ENCODE peak calls at places on chromosome 7, in five cellular contexts. One of them, this sample, is unnamed.

GRCh38 chr7:28409716-28410627 is 2.3 kb upstream of the CREB5 start:
- DNase-seq in mesothelial cell of epicardium: peak
- DNase-seq in dorsolateral prefrontal cortex: no peak
- DNase-seq in A549: peak
- DNase-seq in HFF-Myc: no peak
- DNase-seq in this sample: no peak

GRCh38 chr7:129571201-129571600 is 40.3 kb upstream of the NRF1 start:
- DNase-seq in mesothelial cell of epicardium: no peak
- DNase-seq in dorsolateral prefrontal cortex: no peak
- DNase-seq in A549: no peak
- DNase-seq in HFF-Myc: no peak
- DNase-seq in this sample: no peak

GRCh38 chr7:134669845-134670373 is 23.3 kb downstream of the BPGM start:
- DNase-seq in mesothelial cell of epicardium: no peak
- DNase-seq in dorsolateral prefrontal cortex: no peak
- DNase-seq in A549: peak
- DNase-seq in HFF-Myc: peak
- DNase-seq in this sample: no peak

GRCh38 chr7:144398291-144398690 is 5.2 kb downstream of the NOBOX start:
- DNase-seq in mesothelial cell of epicardium: no peak
- DNase-seq in dorsolateral prefrontal cortex: no peak
- DNase-seq in A549: no peak
- DNase-seq in HFF-Myc: no peak
- DNase-seq in this sample: no peak

GRCh38 chr7:134440476-134440875 is 18.4 kb downstream of the AKR1B1 start:
- DNase-seq in mesothelial cell of epicardium: no peak
- DNase-seq in dorsolateral prefrontal cortex: no peak
- DNase-seq in A549: no peak
- DNase-seq in HFF-Myc: no peak
- DNase-seq in this sample: no peak

GRCh38 chr7:158075633-158076001 is 512.0 kb downstream of the PTPRN2 start:
- DNase-seq in mesothelial cell of epicardium: no peak
- DNase-seq in dorsolateral prefrontal cortex: no peak
- DNase-seq in A549: no peak
- DNase-seq in HFF-Myc: no peak
- DNase-seq in this sample: no peak

GRCh38 chr7:7665031-7665430 is 24.5 kb downstream of the UMAD1 start:
- DNase-seq in mesothelial cell of epicardium: no peak
- DNase-seq in dorsolateral prefrontal cortex: no peak
- DNase-seq in A549: no peak
- DNase-seq in HFF-Myc: no peak
- DNase-seq in this sample: no peak

GRCh38 chr7:57342954-57343353 is 107.0 kb upstream of the ZNF716 start:
- DNase-seq in mesothelial cell of epicardium: no peak
- DNase-seq in dorsolateral prefrontal cortex: no peak
- DNase-seq in A549: no peak
- DNase-seq in HFF-Myc: no peak
- DNase-seq in this sample: no peak

GRCh38 chr7:139252451-139252850 is 21.4 kb downstream of the UBN2 start:
- DNase-seq in mesothelial cell of epicardium: no peak
- DNase-seq in dorsolateral prefrontal cortex: no peak
- DNase-seq in A549: no peak
- DNase-seq in HFF-Myc: no peak
- DNase-seq in this sample: no peak

GRCh38 chr7:155869784-155870076 is 57.5 kb upstream of the SHH start:
- DNase-seq in mesothelial cell of epicardium: no peak
- DNase-seq in dorsolateral prefrontal cortex: no peak
- DNase-seq in A549: no peak
- DNase-seq in HFF-Myc: no peak
- DNase-seq in this sample: no peak

GRCh38 chr7:44150466-44150832 is 9.3 kb upstream of the MYL7 start:
- DNase-seq in mesothelial cell of epicardium: no peak
- DNase-seq in dorsolateral prefrontal cortex: no peak
- DNase-seq in A549: no peak
- DNase-seq in HFF-Myc: no peak
- DNase-seq in this sample: no peak

GRCh38 chr7:112064627-112065385 is 141.4 kb downstream of the DOCK4 start:
- DNase-seq in mesothelial cell of epicardium: no peak
- DNase-seq in dorsolateral prefrontal cortex: no peak
- DNase-seq in A549: no peak
- DNase-seq in HFF-Myc: no peak
- DNase-seq in this sample: no peak

GRCh38 chr7:127393370-127394058 is 1.0 kb upstream of the ZNF800 start:
- DNase-seq in mesothelial cell of epicardium: peak
- DNase-seq in dorsolateral prefrontal cortex: no peak
- DNase-seq in A549: no peak
- DNase-seq in HFF-Myc: no peak
- DNase-seq in this sample: no peak

GRCh38 chr7:116170180-116170579 is 40.2 kb upstream of the TES start:
- DNase-seq in mesothelial cell of epicardium: no peak
- DNase-seq in dorsolateral prefrontal cortex: no peak
- DNase-seq in A549: no peak
- DNase-seq in HFF-Myc: no peak
- DNase-seq in this sample: no peak

GRCh38 chr7:22784346-22784745 is 38.3 kb downstream of the TOMM7 start:
- DNase-seq in mesothelial cell of epicardium: no peak
- DNase-seq in dorsolateral prefrontal cortex: no peak
- DNase-seq in A549: no peak
- DNase-seq in HFF-Myc: no peak
- DNase-seq in this sample: no peak

GRCh38 chr7:25207887-25208286 is 20.4 kb downstream of the NPVF start:
- DNase-seq in mesothelial cell of epicardium: no peak
- DNase-seq in dorsolateral prefrontal cortex: no peak
- DNase-seq in A549: no peak
- DNase-seq in HFF-Myc: no peak
- DNase-seq in this sample: no peak

GRCh38 chr7:35705932-35706461 is 11.1 kb upstream of the HERPUD2 start:
- DNase-seq in mesothelial cell of epicardium: no peak
- DNase-seq in dorsolateral prefrontal cortex: no peak
- DNase-seq in A549: no peak
- DNase-seq in HFF-Myc: no peak
- DNase-seq in this sample: no peak

GRCh38 chr7:155464183-155464582 is 6.3 kb downstream of the EN2 start:
- DNase-seq in mesothelial cell of epicardium: no peak
- DNase-seq in dorsolateral prefrontal cortex: no peak
- DNase-seq in A549: no peak
- DNase-seq in HFF-Myc: no peak
- DNase-seq in this sample: no peak

DNA sequence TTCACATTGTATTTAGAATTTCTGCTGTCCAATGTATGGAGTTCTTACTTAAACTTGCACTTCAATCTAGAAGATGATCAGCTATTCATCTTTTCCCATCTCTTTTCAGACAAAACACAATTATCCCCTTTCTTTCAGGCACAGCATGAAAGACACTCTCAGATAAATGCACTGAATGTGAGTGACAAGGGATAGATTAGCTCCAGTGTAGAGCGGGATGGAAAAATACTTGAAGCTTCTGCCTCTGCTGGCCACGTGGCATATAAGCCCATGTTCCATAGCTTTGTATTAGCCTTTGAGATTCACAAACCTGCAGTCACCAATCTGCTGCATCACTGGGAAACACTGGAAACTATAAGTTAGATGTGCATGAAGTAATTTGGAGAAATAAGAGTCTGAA is 162.2 kb upstream of the FAM3C start:
- DNase-seq in mesothelial cell of epicardium: no peak
- DNase-seq in dorsolateral prefrontal cortex: no peak
- DNase-seq in A549: no peak
- DNase-seq in HFF-Myc: no peak
- DNase-seq in this sample: no peak
- TF ChIP-seq CTCF in mesothelial cell of epicardium: no peak
- TF ChIP-seq CTCF in dorsolateral prefrontal cortex: no peak
- TF ChIP-seq CTCF in A549: no peak
- TF ChIP-seq CTCF in HFF-Myc: no peak
- TF ChIP-seq CTCF in this sample: no peak

DNA sequence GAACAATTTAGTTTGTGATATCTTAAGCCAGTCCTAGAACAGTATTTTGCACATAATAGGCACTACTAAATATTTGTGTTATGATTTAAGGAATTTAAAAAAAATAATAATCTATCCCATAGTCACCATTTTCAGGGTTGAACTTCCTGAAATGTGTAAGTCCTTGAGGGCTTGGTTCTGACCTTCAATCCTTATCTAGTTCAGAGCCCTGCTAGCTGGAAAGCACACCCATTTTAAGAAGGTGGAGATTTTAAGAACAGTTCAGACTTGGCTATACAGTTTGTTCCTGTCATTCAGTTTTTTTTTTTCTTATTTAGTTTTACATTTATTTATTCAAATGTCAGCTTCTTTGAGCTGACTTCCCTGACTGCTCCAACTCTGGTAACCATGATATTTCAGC is 183.4 kb upstream of the MAGI2 start:
- DNase-seq in mesothelial cell of epicardium: no peak
- DNase-seq in dorsolateral prefrontal cortex: no peak
- DNase-seq in A549: no peak
- DNase-seq in HFF-Myc: no peak
- DNase-seq in this sample: no peak
- TF ChIP-seq CTCF in mesothelial cell of epicardium: no peak
- TF ChIP-seq CTCF in dorsolateral prefrontal cortex: no peak
- TF ChIP-seq CTCF in A549: no peak
- TF ChIP-seq CTCF in HFF-Myc: no peak
- TF ChIP-seq CTCF in this sample: no peak

GRCh38 chr7:38629621-38630020 is 1.6 kb downstream of the AMPH start:
- DNase-seq in mesothelial cell of epicardium: no peak
- DNase-seq in dorsolateral prefrontal cortex: peak
- DNase-seq in A549: no peak
- DNase-seq in HFF-Myc: no peak
- DNase-seq in this sample: no peak

GRCh38 chr7:38630720-38631673 is at the start of gene AMPH:
- DNase-seq in mesothelial cell of epicardium: peak
- DNase-seq in dorsolateral prefrontal cortex: peak
- DNase-seq in A549: no peak
- DNase-seq in HFF-Myc: no peak
- DNase-seq in this sample: peak

GRCh38 chr7:38637957-38638356 is 6.8 kb upstream of the AMPH start:
- DNase-seq in mesothelial cell of epicardium: no peak
- DNase-seq in dorsolateral prefrontal cortex: no peak
- DNase-seq in A549: no peak
- DNase-seq in HFF-Myc: no peak
- DNase-seq in this sample: no peak

GRCh38 chr7:38628630-38629385 is 2.4 kb downstream of the AMPH start:
- DNase-seq in mesothelial cell of epicardium: no peak
- DNase-seq in dorsolateral prefrontal cortex: no peak
- DNase-seq in A549: no peak
- DNase-seq in HFF-Myc: peak
- DNase-seq in this sample: no peak

GRCh38 chr7:38632411-38632810 is 1.2 kb upstream of the AMPH start:
- DNase-seq in mesothelial cell of epicardium: no peak
- DNase-seq in dorsolateral prefrontal cortex: no peak
- DNase-seq in A549: no peak
- DNase-seq in HFF-Myc: no peak
- DNase-seq in this sample: no peak
- TF ChIP-seq CTCF in mesothelial cell of epicardium: no peak
- TF ChIP-seq CTCF in dorsolateral prefrontal cortex: no peak
- TF ChIP-seq CTCF in A549: no peak
- TF ChIP-seq CTCF in HFF-Myc: no peak
- TF ChIP-seq CTCF in this sample: no peak

GRCh38 chr7:93860261-93860660 is 30.3 kb downstream of the TFPI2 start:
- DNase-seq in mesothelial cell of epicardium: no peak
- DNase-seq in dorsolateral prefrontal cortex: no peak
- DNase-seq in A549: no peak
- DNase-seq in HFF-Myc: no peak
- DNase-seq in this sample: no peak

GRCh38 chr7:93862651-93863050 is 27.9 kb downstream of the TFPI2 start:
- DNase-seq in mesothelial cell of epicardium: no peak
- DNase-seq in dorsolateral prefrontal cortex: no peak
- DNase-seq in A549: no peak
- DNase-seq in HFF-Myc: no peak
- DNase-seq in this sample: no peak

GRCh38 chr7:93858857-93859256 is 31.7 kb downstream of the TFPI2 start:
- DNase-seq in mesothelial cell of epicardium: no peak
- DNase-seq in dorsolateral prefrontal cortex: no peak
- DNase-seq in A549: no peak
- DNase-seq in HFF-Myc: no peak
- DNase-seq in this sample: no peak

GRCh38 chr7:93856319-93856718 is 34.2 kb downstream of the TFPI2 start:
- DNase-seq in mesothelial cell of epicardium: no peak
- DNase-seq in dorsolateral prefrontal cortex: no peak
- DNase-seq in A549: no peak
- DNase-seq in HFF-Myc: no peak
- DNase-seq in this sample: no peak

GRCh38 chr7:93861325-93861949 is 29.1 kb downstream of the TFPI2 start:
- DNase-seq in mesothelial cell of epicardium: no peak
- DNase-seq in dorsolateral prefrontal cortex: no peak
- DNase-seq in A549: no peak
- DNase-seq in HFF-Myc: no peak
- DNase-seq in this sample: no peak
- TF ChIP-seq CTCF in mesothelial cell of epicardium: peak
- TF ChIP-seq CTCF in dorsolateral prefrontal cortex: peak
- TF ChIP-seq CTCF in A549: peak
- TF ChIP-seq CTCF in HFF-Myc: no peak
- TF ChIP-seq CTCF in this sample: no peak

GRCh38 chr7:42454006-42454405 is 217.0 kb upstream of the GLI3 start:
- DNase-seq in mesothelial cell of epicardium: no peak
- DNase-seq in dorsolateral prefrontal cortex: no peak
- DNase-seq in A549: no peak
- DNase-seq in HFF-Myc: peak
- DNase-seq in this sample: no peak
- TF ChIP-seq CTCF in mesothelial cell of epicardium: no peak
- TF ChIP-seq CTCF in dorsolateral prefrontal cortex: no peak
- TF ChIP-seq CTCF in A549: no peak
- TF ChIP-seq CTCF in HFF-Myc: no peak
- TF ChIP-seq CTCF in this sample: no peak

GRCh38 chr7:100867040-100867795 is at the start of gene TRIP6:
- DNase-seq in mesothelial cell of epicardium: peak
- DNase-seq in dorsolateral prefrontal cortex: peak
- DNase-seq in A549: peak
- DNase-seq in HFF-Myc: peak
- DNase-seq in this sample: no peak

GRCh38 chr7:100865971-100866720 is 1.0 kb upstream of the TRIP6 start:
- DNase-seq in mesothelial cell of epicardium: no peak
- DNase-seq in dorsolateral prefrontal cortex: peak
- DNase-seq in A549: no peak
- DNase-seq in HFF-Myc: no peak
- DNase-seq in this sample: no peak

GRCh38 chr7:100864263-100864845 is 2.8 kb upstream of the TRIP6 start:
- DNase-seq in mesothelial cell of epicardium: no peak
- DNase-seq in dorsolateral prefrontal cortex: no peak
- DNase-seq in A549: no peak
- DNase-seq in HFF-Myc: no peak
- DNase-seq in this sample: no peak

GRCh38 chr7:100866721-100867039 is 507 bp upstream of the TRIP6 start:
- DNase-seq in mesothelial cell of epicardium: no peak
- DNase-seq in dorsolateral prefrontal cortex: no peak
- DNase-seq in A549: no peak
- DNase-seq in HFF-Myc: no peak
- DNase-seq in this sample: no peak

GRCh38 chr7:100865372-100865911 is 1.7 kb upstream of the TRIP6 start:
- DNase-seq in mesothelial cell of epicardium: no peak
- DNase-seq in dorsolateral prefrontal cortex: no peak
- DNase-seq in A549: no peak
- DNase-seq in HFF-Myc: no peak
- DNase-seq in this sample: no peak
- TF ChIP-seq CTCF in mesothelial cell of epicardium: no peak
- TF ChIP-seq CTCF in dorsolateral prefrontal cortex: no peak
- TF ChIP-seq CTCF in A549: no peak
- TF ChIP-seq CTCF in HFF-Myc: no peak
- TF ChIP-seq CTCF in this sample: no peak